ENCODE peak calls at places on chromosome 3, in six cellular contexts. M, U, I, R, J and A are unnamed samples.
A peak's percentile ranks its signal among the peaks of the same experiment; 100 is the strongest.

GRCh38 chr3:141828487-141829284 is 47.8 kb upstream of the ATP1B3 start:
- DNase-seq in M (no peak), U (peak; percentile 45), I (peak; percentile 63), J (peak; percentile 57), R (no peak), A (peak; percentile 80)

GRCh38 chr3:4376499-4376898 is 73.3 kb downstream of the SETMAR start:
- DNase-seq in R (no peak), I (no peak), M (no peak), U (no peak), J (peak; percentile 12), A (no peak)

GRCh38 chr3:46966811-46967210 is 9.7 kb downstream of the CCDC12 start:
- DNase-seq in U (no peak), I (no peak), J (peak; percentile 31), R (no peak), M (no peak), A (no peak)

GRCh38 chr3:65669163-65669875 is 369.4 kb downstream of the MAGI1 start:
- DNase-seq in U (no peak), J (no peak), M (no peak), I (no peak), R (no peak), A (no peak)

GRCh38 chr3:119551525-119552063 is 7.8 kb downstream of the CD80 start:
- DNase-seq in I (no peak), J (no peak), M (no peak), U (no peak), R (no peak), A (no peak)

GRCh38 chr3:72847282-72847681 is 963 bp downstream of the SHQ1 start:
- DNase-seq in J (no peak), M (no peak), R (no peak), U (no peak), I (no peak), A (no peak)

GRCh38 chr3:24110051-24110450 is 165.0 kb downstream of the NR1D2 start:
- DNase-seq in J (no peak), I (no peak), M (no peak), R (no peak), U (no peak), A (no peak)

GRCh38 chr3:127472506-127472905 is 118.0 kb downstream of the TPRA1 start:
- DNase-seq in R (peak; percentile 48), I (no peak), M (no peak), J (no peak), U (no peak), A (no peak)

GRCh38 chr3:15754047-15754446 is 43.7 kb downstream of the ANKRD28 start:
- DNase-seq in J (peak; percentile 65), I (no peak), M (no peak), R (no peak), U (no peak), A (no peak)

GRCh38 chr3:143314291-143315093 is 194.9 kb downstream of the CHST2 start:
- DNase-seq in M (no peak), I (no peak), U (no peak), R (no peak), J (no peak), A (no peak)

GRCh38 chr3:117524890-117525289 is 815.3 kb downstream of the TUSC7 start:
- DNase-seq in J (no peak), M (no peak), I (no peak), U (no peak), R (no peak), A (no peak)

GRCh38 chr3:50606596-50606995 is 5.0 kb downstream of the CISH start:
- DNase-seq in U (no peak), M (no peak), J (no peak), I (no peak), R (no peak), A (no peak)

GRCh38 chr3:50609743-50610085 is 1.9 kb downstream of the CISH start:
- DNase-seq in I (no peak), U (no peak), M (no peak), J (no peak), R (peak; percentile 48), A (no peak)

GRCh38 chr3:50609071-50609742 is 2.4 kb downstream of the CISH start:
- DNase-seq in M (no peak), U (no peak), I (no peak), R (peak; percentile 28), J (no peak), A (no peak)

GRCh38 chr3:50607271-50608091 is 4.1 kb downstream of the CISH start:
- DNase-seq in U (no peak), R (no peak), M (peak; percentile 20), I (no peak), J (no peak), A (no peak)

DNA sequence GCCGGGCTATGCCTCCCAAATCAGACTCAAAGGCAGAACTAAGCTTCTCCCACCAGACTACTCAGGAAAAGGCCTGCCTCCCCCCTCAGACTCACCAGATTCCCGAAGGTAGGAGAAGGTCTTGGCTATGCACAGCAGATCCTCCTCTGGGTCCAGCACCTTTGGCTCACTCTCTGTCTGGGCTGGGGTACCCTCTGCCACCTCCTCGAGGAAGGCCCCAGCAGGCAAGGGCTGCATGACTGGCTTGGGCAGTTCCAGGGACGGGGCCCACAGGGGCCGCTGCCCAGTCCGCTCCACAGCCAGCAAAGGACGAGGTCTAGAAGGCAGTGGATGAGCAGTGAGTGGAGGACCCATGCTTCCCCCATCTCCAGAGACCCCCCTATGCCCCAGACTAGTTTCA is 3.3 kb downstream of the CISH start:
- DNase-seq in I (no peak), U (no peak), M (no peak), R (peak; percentile 53), J (no peak), A (no peak)
- H3K27me3 ChIP-seq in I (no peaks in the 10 kb centered on the region), U (no peaks in the 10 kb centered on the region), M (no peaks in the 10 kb centered on the region), R (no peaks in the 10 kb centered on the region), J (no peaks in the 10 kb centered on the region), A (no peaks in the 10 kb centered on the region)

GRCh38 chr3:131716007-131716406 is 213.2 kb upstream of the MRPL3 start:
- DNase-seq in I (no peak), R (no peak), M (no peak), U (no peak), J (no peak), A (no peak)
- H3K4me1 ChIP-seq in I (no peaks in the 10 kb centered on the region), R (no peaks in the 10 kb centered on the region), M (no peaks in the 10 kb centered on the region), U (no peaks in the 10 kb centered on the region), J (peaks cover 22% of the 10 kb centered on the region), A (no peaks in the 10 kb centered on the region)

DNA sequence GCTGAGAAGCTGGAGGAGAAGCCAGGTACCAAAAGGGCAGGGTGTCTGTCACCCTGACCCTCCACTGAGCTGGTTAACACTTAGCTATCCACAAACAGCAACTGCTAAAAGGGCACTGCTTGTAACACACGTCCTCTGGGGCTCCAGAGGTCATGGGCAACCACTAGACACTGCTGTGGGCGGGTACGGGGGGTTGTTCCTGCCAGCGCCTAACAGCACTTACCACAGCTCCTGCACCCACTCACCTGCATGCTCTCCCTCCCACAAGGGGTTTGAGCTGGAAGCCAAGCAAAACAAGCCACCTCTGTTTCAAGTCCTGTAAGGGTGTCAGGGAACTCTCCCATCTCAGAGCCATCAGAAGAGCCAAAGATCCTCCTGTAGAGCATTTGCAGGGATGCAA is 407.6 kb downstream of the MFSD1 start:
- DNase-seq in M (no peak), J (no peak), I (no peak), U (no peak), R (peak; percentile 30), A (no peak)
- H3K27ac ChIP-seq in M (no peak overlapping the region), J (no peak overlapping the region), I (no peak overlapping the region), U (no peak overlapping the region), R (no peak overlapping the region), A (no peak overlapping the region)

DNA sequence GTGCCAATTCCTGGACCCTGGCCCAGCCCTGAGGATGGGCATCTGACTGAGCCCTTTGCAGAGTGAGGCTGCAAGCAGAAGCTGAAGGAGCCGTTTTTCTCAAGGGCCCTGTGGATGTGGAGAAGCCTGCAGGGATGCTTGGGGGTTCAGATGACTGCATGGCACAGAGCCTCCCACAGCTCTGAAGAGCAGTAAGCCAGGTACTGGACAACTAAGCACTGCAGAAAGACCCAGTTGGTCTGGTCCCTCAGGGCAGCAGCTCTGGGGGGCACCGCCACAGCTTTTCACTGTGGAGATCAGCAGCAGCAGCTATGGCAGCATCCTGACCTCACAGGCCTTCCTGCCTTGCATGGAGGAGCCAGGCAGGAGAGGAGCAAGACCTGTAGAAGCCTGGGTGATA is 67.6 kb downstream of the CRYGS start:
- DNase-seq in R (no peak), J (no peak), I (no peak), M (no peak), U (no peak), A (no peak)
- H3K27me3 ChIP-seq in R (no peaks in the 10 kb centered on the region), J (no peaks in the 10 kb centered on the region), I (no peaks in the 10 kb centered on the region), M (no peaks in the 10 kb centered on the region), U (no peaks in the 10 kb centered on the region), A (no peaks in the 10 kb centered on the region)

GRCh38 chr3:188531210-188531609 is 377.3 kb downstream of the LPP start:
- DNase-seq in R (no peak), M (no peak), J (peak; percentile 78), I (no peak), U (no peak), A (no peak)
- H3K4me1 ChIP-seq in R (no peaks in the 10 kb centered on the region), M (peaks cover 19% of the 10 kb centered on the region), J (peaks cover 61% of the 10 kb centered on the region), I (peaks cover 14% of the 10 kb centered on the region), U (no peaks in the 10 kb centered on the region), A (no peaks in the 10 kb centered on the region)

DNA sequence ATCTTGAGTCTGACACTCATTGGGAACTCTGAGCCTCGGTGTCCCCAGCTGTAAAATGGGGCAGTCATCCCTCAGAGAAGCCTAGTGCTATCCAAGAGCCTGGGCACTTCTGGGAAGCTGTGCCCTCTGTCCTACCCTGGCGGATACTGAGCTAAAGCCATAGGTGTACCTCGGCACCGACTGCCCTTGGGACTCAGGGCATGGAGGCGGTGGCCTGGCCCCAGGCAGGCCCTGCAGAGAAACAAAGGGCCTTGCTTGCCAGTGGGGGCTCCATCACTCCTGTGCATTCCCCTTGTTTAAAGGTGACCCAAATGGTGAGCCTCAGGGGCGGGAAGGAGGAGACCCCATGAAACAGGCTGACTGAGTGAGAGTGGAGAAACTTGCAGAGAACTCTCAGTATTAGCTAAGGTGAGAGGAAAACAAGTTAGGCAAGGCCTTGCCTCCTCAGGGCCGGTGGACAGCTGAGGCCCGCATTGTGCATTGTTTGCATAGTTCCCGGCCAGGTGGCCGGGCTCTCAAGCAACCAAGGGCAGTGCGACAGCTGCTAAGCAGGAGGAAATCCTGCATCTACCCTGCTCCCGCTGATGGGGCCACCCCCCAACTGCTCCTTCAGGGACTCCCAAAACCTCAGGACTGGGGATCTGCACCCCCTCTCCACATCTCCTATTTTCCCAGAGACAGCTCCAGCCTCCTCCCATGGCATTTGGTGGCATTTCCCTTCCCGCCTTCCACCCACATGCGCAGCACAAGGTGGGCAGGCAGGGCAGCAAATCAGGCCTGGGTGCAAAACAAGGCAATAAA is 4.3 kb downstream of the PFKFB4 start:
- DNase-seq in R (peak; percentile 93), I (no peak), U (peak; percentile 67), J (no peak), M (no peak), A (no peak)
- H3K27ac ChIP-seq in R (peak overlapping the region; percentile 84), I (no peak overlapping the region), U (peak overlapping the region; percentile 37), J (no peak overlapping the region), M (no peak overlapping the region), A (peak overlapping the region; percentile 38)

GRCh38 chr3:45227131-45227819 is 1.2 kb upstream of the TMEM158 start:
- DNase-seq in U (no peak), I (no peak), R (no peak), M (no peak), J (no peak), A (no peak)
- H3K27me3 ChIP-seq in U (no peaks in the 10 kb centered on the region), I (no peaks in the 10 kb centered on the region), R (no peaks in the 10 kb centered on the region), M (no peaks in the 10 kb centered on the region), J (no peaks in the 10 kb centered on the region), A (peaks cover 20% of the 10 kb centered on the region)

GRCh38 chr3:190010486-190010885 is 110.2 kb downstream of the P3H2 start:
- DNase-seq in U (no peak), J (no peak), I (no peak), R (no peak), M (no peak), A (no peak)
- H3K4me1 ChIP-seq in U (peaks cover 5% of the 10 kb centered on the region), J (peaks cover 45% of the 10 kb centered on the region), I (peaks cover 3% of the 10 kb centered on the region), R (no peaks in the 10 kb centered on the region), M (peaks cover 3% of the 10 kb centered on the region), A (no peaks in the 10 kb centered on the region)

GRCh38 chr3:156682491-156682890 is 8.1 kb downstream of the TIPARP start:
- DNase-seq in U (no peak), R (no peak), M (no peak), I (no peak), J (no peak), A (no peak)
- H3K27ac ChIP-seq in U (no peak overlapping the region), R (no peak overlapping the region), M (no peak overlapping the region), I (peak overlapping the region; percentile 55), J (no peak overlapping the region), A (no peak overlapping the region)